ENCODE peak calls at places on chromosomes 2 and 18, in six cellular contexts. B, T, A, N, K and W are unnamed samples.

GRCh38 chr2:48249631-48250473 is 280.1 kb upstream of the STON1 start:
- DNase-seq in A (no peak), B (no peak), K (no peak), T (no peak), N (peak; percentile 80), W (no peak)

GRCh38 chr18:73908323-73908722 is 239.3 kb downstream of the FBXO15 start:
- DNase-seq in N (no peak), A (no peak), T (peak; percentile 2), K (no peak), B (no peak), W (peak; percentile 6)

GRCh38 chr2:118853647-118854367 is 6.4 kb upstream of the EN1 start:
- DNase-seq in B (no peak), T (no peak), K (no peak), N (no peak), A (no peak), W (no peak)

GRCh38 chr2:8412082-8412481 is 269.8 kb upstream of the ID2 start:
- DNase-seq in K (peak; percentile 69), N (no peak), T (no peak), B (no peak), A (no peak), W (no peak)

GRCh38 chr2:137654046-137654445 is 310.2 kb upstream of the HNMT start:
- DNase-seq in B (no peak), T (no peak), A (no peak), N (no peak), K (no peak), W (peak; percentile 16)

GRCh38 chr2:127485694-127486071 is 40.6 kb downstream of the IWS1 start:
- DNase-seq in T (no peak), N (no peak), K (no peak), A (no peak), B (no peak), W (no peak)

GRCh38 chr18:8097942-8098341 is 511.3 kb upstream of the RAB12 start:
- DNase-seq in B (no peak), T (no peak), K (no peak), N (no peak), A (no peak), W (no peak)

GRCh38 chr2:45002661-45003210 is 6.5 kb downstream of the SIX2 start:
- DNase-seq in B (no peak), A (no peak), N (no peak), K (no peak), T (no peak), W (no peak)

GRCh38 chr2:9897796-9898195 is 53.7 kb upstream of the GRHL1 start:
- DNase-seq in N (peak; percentile 91), K (no peak), B (no peak), A (no peak), T (no peak), W (no peak)

GRCh38 chr2:58515827-58516574 is 274.9 kb upstream of the FANCL start:
- DNase-seq in K (no peak), B (no peak), A (no peak), N (peak; percentile 32), T (no peak), W (no peak)

GRCh38 chr2:193738892-193739291 is 1544.2 kb upstream of the TMEFF2 start:
- DNase-seq in K (no peak), B (no peak), N (no peak), A (no peak), T (no peak), W (no peak)

GRCh38 chr2:228613133-228613532 is 431.6 kb upstream of the SPHKAP start:
- DNase-seq in K (no peak), N (no peak), T (no peak), B (no peak), A (peak; percentile 33), W (no peak)

GRCh38 chr2:136131961-136132839 is 14.3 kb upstream of the CXCR4 start:
- DNase-seq in B (no peak), T (no peak), N (no peak), A (no peak), K (no peak), W (no peak)

GRCh38 chr2:173090291-173090877 is 14.7 kb downstream of the MAP3K20 start:
- DNase-seq in B (peak; percentile 62), K (no peak), T (no peak), A (no peak), N (no peak), W (no peak)

GRCh38 chr2:194822097-194822496 is 834.9 kb upstream of the SLC39A10 start:
- DNase-seq in N (no peak), T (no peak), A (no peak), K (no peak), B (no peak), W (no peak)

GRCh38 chr2:85813978-85814801 is 60.4 kb downstream of the ATOH8 start:
- DNase-seq in T (peak; percentile 57), B (peak; percentile 96), A (peak; percentile 91), K (peak; percentile 93), N (peak; percentile 92), W (peak; percentile 55)

GRCh38 chr2:229714080-229714735 is at the start of gene DNER:
- DNase-seq in T (no peak), K (peak; percentile 35), N (peak; percentile 72), A (peak; percentile 70), B (no peak), W (no peak)

GRCh38 chr2:27370026-27370815 is at the start of the genes EIF2B4 and SNX17:
- DNase-seq in K (peak; percentile 98), T (peak; percentile 90), N (peak; percentile 99), A (peak; percentile 88), B (peak; percentile 100), W (peak; percentile 97)

GRCh38 chr2:67790622-67791021 is 272.2 kb downstream of the C1D start:
- DNase-seq in B (no peak), N (no peak), T (no peak), A (no peak), K (no peak), W (no peak)

GRCh38 chr18:37259711-37260110 is 305.9 kb downstream of the CELF4 start:
- DNase-seq in B (no peak), N (no peak), A (no peak), K (no peak), T (no peak), W (no peak)

GRCh38 chr2:236814558-236814957 is 244.9 kb downstream of the ACKR3 start:
- DNase-seq in T (no peak), A (no peak), K (no peak), N (no peak), B (no peak), W (no peak)

GRCh38 chr18:9838144-9838877 is 47.5 kb upstream of the TXNDC2 start:
- DNase-seq in A (peak; percentile 18), N (peak; percentile 12), K (no peak), T (no peak), B (peak; percentile 76), W (no peak)

GRCh38 chr2:231297108-231297908 is 98.2 kb upstream of the B3GNT7 start:
- DNase-seq in B (peak; percentile 80), N (peak; percentile 72), A (peak; percentile 75), K (peak; percentile 84), T (no peak), W (no peak)

GRCh38 chr18:62490967-62491366 is 31.9 kb upstream of the ZCCHC2 start:
- DNase-seq in B (no peak), A (no peak), N (no peak), T (no peak), K (no peak), W (no peak)

GRCh38 chr2:102337481-102338386 is 17.9 kb upstream of the IL18R1 start:
- DNase-seq in K (no peak), B (no peak), N (no peak), A (no peak), T (no peak), W (no peak)

GRCh38 chr2:61220768-61221167 is 58.8 kb downstream of the C2orf74 start:
- DNase-seq in K (no peak), N (no peak), A (peak; percentile 8), T (no peak), B (no peak), W (no peak)

GRCh38 chr18:70368903-70369302 is 80.1 kb downstream of the SOCS6 start:
- DNase-seq in B (no peak), A (no peak), N (no peak), T (no peak), K (no peak), W (no peak)

GRCh38 chr2:30252723-30253688 is 21.7 kb downstream of the LBH start:
- DNase-seq in B (no peak), N (peak; percentile 29), T (peak; percentile 55), A (no peak), K (peak; percentile 67), W (no peak)

GRCh38 chr2:98078699-98079098 is 8.3 kb upstream of the VWA3B start:
- DNase-seq in A (no peak), T (no peak), N (no peak), K (no peak), B (no peak), W (no peak)

GRCh38 chr18:9902832-9903231 is 11.0 kb upstream of the VAPA start:
- DNase-seq in T (no peak), A (no peak), K (no peak), B (no peak), N (peak; percentile 98), W (no peak)

GRCh38 chr2:157572725-157573124 is 55.9 kb downstream of the ACVR1C start:
- DNase-seq in T (no peak), B (no peak), A (no peak), N (peak; percentile 15), K (peak; percentile 6), W (no peak)

GRCh38 chr2:69088471-69088870 is 75.5 kb downstream of the ANTXR1 start:
- DNase-seq in T (no peak), A (no peak), N (no peak), K (no peak), B (no peak), W (no peak)